ENCODE peak calls at places on chromosomes 3 and 15, in seven cellular contexts. L is mucosa of descending colon; C is HFF-Myc; X is GM12865; Q is CD8-positive, alpha-beta T cell; I is astrocyte; W is psoas muscle. J is an unnamed sample.

GRCh38 chr3:94573337-94573736 is 510.5 kb downstream of the NSUN3 start:
- DNase-seq in L (no peak), C (no peak), X (no peak), Q (no peak), I (no peak), W (no peak), J (no peak)

GRCh38 chr3:167694121-167694520 is 40.4 kb upstream of the WDR49 start:
- DNase-seq in L (no peak), C (no peak), X (no peak), Q (no peak), I (no peak), W (no peak), J (no peak)

GRCh38 chr3:190552969-190553759 is 39.3 kb downstream of the IL1RAP start:
- DNase-seq in L (no peak), C (no peak), X (no peak), Q (no peak), I (no peak), W (no peak), J (no peak)

GRCh38 chr15:59140422-59141226 is 35.7 kb downstream of the CCNB2 start:
- DNase-seq in L (no peak), C (no peak), X (peak; percentile 24), Q (no peak), I (peak; percentile 31), W (no peak), J (peak; percentile 64)

GRCh38 chr3:135878501-135878900 is 87.0 kb upstream of the PPP2R3A start:
- DNase-seq in L (no peak), C (no peak), X (no peak), Q (no peak), I (no peak), W (no peak), J (peak; percentile 57)

GRCh38 chr3:142953443-142953842 is 10.0 kb downstream of the PAQR9 start:
- DNase-seq in L (no peak), C (no peak), X (no peak), Q (no peak), I (no peak), W (no peak), J (no peak)

GRCh38 chr3:154421067-154421466 is 8.9 kb downstream of the GPR149 start:
- DNase-seq in L (no peak), C (no peak), X (no peak), Q (no peak), I (no peak), W (no peak), J (peak; percentile 45)

GRCh38 chr15:62691008-62691407 is 351.5 kb upstream of the TPM1 start:
- DNase-seq in L (no peak), C (no peak), X (no peak), Q (no peak), I (no peak), W (no peak), J (no peak)

GRCh38 chr3:158109295-158109803 is 540 bp upstream of the RSRC1 start:
- DNase-seq in L (no peak), C (no peak), X (no peak), Q (no peak), I (no peak), W (no peak), J (no peak)

GRCh38 chr15:79849789-79850188 is 47.0 kb downstream of the MTHFS start:
- DNase-seq in L (no peak), C (no peak), X (peak; percentile 25), Q (no peak), I (peak; percentile 22), W (no peak), J (peak; percentile 48)

GRCh38 chr15:69807752-69808151 is 290.0 kb downstream of the TLE3 start:
- DNase-seq in L (no peak), C (no peak), X (no peak), Q (no peak), I (peak; percentile 8), W (no peak), J (no peak)

GRCh38 chr3:66139415-66139814 is 81.4 kb upstream of the SLC25A26 start:
- DNase-seq in L (no peak), C (no peak), X (no peak), Q (no peak), I (no peak), W (no peak), J (no peak)

GRCh38 chr3:56783644-56784451 is 17.9 kb downstream of the ARHGEF3 start:
- DNase-seq in L (no peak), C (peak; percentile 98), X (peak; percentile 95), Q (peak; percentile 68), I (peak; percentile 89), W (peak; percentile 23), J (peak; percentile 94)

GRCh38 chr3:111616417-111617105 is 21.4 kb upstream of the ZBED2 start:
- DNase-seq in L (peak; percentile 48), C (no peak), X (peak; percentile 66), Q (peak; percentile 63), I (no peak), W (no peak), J (peak; percentile 60)

GRCh38 chr3:123279121-123279520 is 77.4 kb downstream of the SEC22A start:
- DNase-seq in L (no peak), C (no peak), X (no peak), Q (no peak), I (no peak), W (no peak), J (no peak)

GRCh38 chr3:113649169-113649833 is 47.1 kb downstream of the USF3 start:
- DNase-seq in L (no peak), C (no peak), X (no peak), Q (no peak), I (no peak), W (no peak), J (no peak)

GRCh38 chr3:27657404-27657803 is 64.7 kb downstream of the EOMES start:
- DNase-seq in L (no peak), C (no peak), X (no peak), Q (no peak), I (no peak), W (no peak), J (peak; percentile 80)

GRCh38 chr3:104952587-104952986 is 414.1 kb upstream of the ALCAM start:
- DNase-seq in L (no peak), C (peak; percentile 41), X (no peak), Q (no peak), I (peak; percentile 97), W (no peak), J (peak; percentile 87)

GRCh38 chr3:136882575-136882974 is 20.6 kb downstream of the NCK1 start:
- DNase-seq in L (no peak), C (no peak), X (no peak), Q (no peak), I (no peak), W (no peak), J (no peak)

GRCh38 chr15:27254016-27254415 is 283.0 kb downstream of the GABRG3 start:
- DNase-seq in L (no peak), C (no peak), X (no peak), Q (no peak), I (no peak), W (no peak), J (no peak)

GRCh38 chr3:172653004-172653403 is 57.9 kb downstream of the NCEH1 start:
- DNase-seq in L (no peak), C (no peak), X (no peak), Q (no peak), I (no peak), W (no peak), J (no peak)

GRCh38 chr3:39644176-39644575 is 165.2 kb upstream of the MYRIP start:
- DNase-seq in L (no peak), C (peak; percentile 48), X (no peak), Q (no peak), I (peak; percentile 58), W (no peak), J (no peak)

GRCh38 chr15:62569460-62570404 is 404.6 kb upstream of the C2CD4B start:
- DNase-seq in L (peak; percentile 89), C (peak; percentile 50), X (no peak), Q (no peak), I (peak; percentile 84), W (peak; percentile 65), J (peak; percentile 29)

GRCh38 chr15:49046113-49046883 is at the start of gene SECISBP2L:
- DNase-seq in L (peak; percentile 95), C (peak; percentile 82), X (peak; percentile 97), Q (peak; percentile 85), I (peak; percentile 91), W (peak; percentile 92), J (peak; percentile 93)
- TF ChIP-seq CTCF in L (no peak), C (peak; percentile 26), X (peak; percentile 47), Q (no peak), I (no peak), W (no peak), J (peak; percentile 19)

GRCh38 chr15:73949496-73949895 is 23.2 kb downstream of the LOXL1 start:
- DNase-seq in L (no peak), C (no peak), X (no peak), Q (no peak), I (no peak), W (no peak), J (no peak)

GRCh38 chr15:73950479-73951043 is 24.3 kb downstream of the LOXL1 start:
- DNase-seq in L (no peak), C (no peak), X (no peak), Q (no peak), I (no peak), W (no peak), J (no peak)

GRCh38 chr15:73952171-73952912 is 26.1 kb downstream of the LOXL1 start:
- DNase-seq in L (no peak), C (no peak), X (no peak), Q (no peak), I (no peak), W (no peak), J (no peak)

GRCh38 chr15:73951591-73951990 is 25.3 kb downstream of the LOXL1 start:
- DNase-seq in L (no peak), C (no peak), X (no peak), Q (no peak), I (no peak), W (no peak), J (no peak)

GRCh38 chr15:73951044-73951561 is 24.8 kb downstream of the LOXL1 start:
- DNase-seq in L (peak; percentile 86), C (peak; percentile 90), X (peak; percentile 77), Q (peak; percentile 77), I (peak; percentile 98), W (peak; percentile 93), J (peak; percentile 74)
- H3K4me3 ChIP-seq in L (no peak overlapping the region), C (no peak overlapping the region), X (no peak overlapping the region), Q (no peak overlapping the region), I (no peak overlapping the region), W (no peak overlapping the region), J (no peak overlapping the region)

GRCh38 chr15:51336011-51336410 is 2.4 kb downstream of the CYP19A1 start:
- DNase-seq in L (no peak), C (no peak), X (no peak), Q (no peak), I (no peak), W (no peak), J (no peak)
- TF ChIP-seq CTCF in L (no peak), C (no peak), X (no peak), Q (no peak), I (no peak), W (no peak), J (no peak)

GRCh38 chr3:80767599-80767998 is 993.8 kb downstream of the GBE1 start:
- DNase-seq in L (no peak), C (no peak), X (no peak), Q (no peak), I (no peak), W (no peak), J (no peak)

GRCh38 chr3:80769683-80770082 is 991.8 kb downstream of the GBE1 start:
- DNase-seq in L (peak; percentile 37), C (no peak), X (no peak), Q (no peak), I (no peak), W (no peak), J (no peak)

GRCh38 chr3:80770106-80771079 is 991.1 kb downstream of the GBE1 start:
- DNase-seq in L (no peak), C (no peak), X (no peak), Q (no peak), I (no peak), W (no peak), J (no peak)

GRCh38 chr3:80771085-80771484 is 990.4 kb downstream of the GBE1 start:
- DNase-seq in L (no peak), C (no peak), X (no peak), Q (no peak), I (no peak), W (no peak), J (no peak)
- H3K4me3 ChIP-seq in L (no peak overlapping the region), C (no peak overlapping the region), X (no peak overlapping the region), Q (no peak overlapping the region), I (no peak overlapping the region), W (no peak overlapping the region), J (no peak overlapping the region)

J was measured in epithelial cell of esophagus.